ENCODE peak calls at places on chromosomes 16 and 17, in five cellular contexts. U is GM23338, F is HCT116, Q is hepatocyte, G is PC-9. R is an unnamed sample.
A peak's percentile ranks its signal among the peaks of the same experiment; 100 is the strongest.

GRCh38 chr16:48911700-48912099 is 301.7 kb upstream of the N4BP1 start:
- DNase-seq in U (peak; percentile 56), F (peak; percentile 12), Q (no peak), G (no peak), R (no peak)

GRCh38 chr17:3740611-3741073 is 16.9 kb downstream of the HASPIN start:
- DNase-seq in U (no peak), F (no peak), Q (no peak), G (no peak), R (no peak)

GRCh38 chr17:2723505-2723996 is 12.0 kb upstream of the CLUH start:
- DNase-seq in U (peak; percentile 77), F (no peak), Q (no peak), G (peak; percentile 64), R (no peak)

GRCh38 chr17:17712268-17712924 is 31.1 kb downstream of the RAI1 start:
- DNase-seq in U (no peak), F (no peak), Q (peak; percentile 63), G (peak; percentile 49), R (no peak)

GRCh38 chr17:17873450-17873991 is 36.7 kb upstream of the SREBF1 start:
- DNase-seq in U (no peak), F (no peak), Q (no peak), G (no peak), R (no peak)

GRCh38 chr17:157901-158300 is 20.5 kb downstream of the SCGB1C2 start:
- DNase-seq in U (no peak), F (no peak), Q (no peak), G (no peak), R (no peak)

GRCh38 chr16:59973966-59974365 is 1239.8 kb upstream of the GOT2 start:
- DNase-seq in U (no peak), F (no peak), Q (no peak), G (no peak), R (no peak)

GRCh38 chr16:85767569-85767968 is 16.7 kb upstream of the C16orf74 start:
- DNase-seq in U (no peak), F (peak; percentile 67), Q (peak; percentile 48), G (peak; percentile 68), R (no peak)

GRCh38 chr16:29765167-29766032 is 12.7 kb upstream of the ZG16 start:
- DNase-seq in U (no peak), F (peak; percentile 50), Q (peak; percentile 42), G (peak; percentile 67), R (no peak)

GRCh38 chr16:8403978-8404738 is 186.2 kb downstream of the TMEM114 start:
- DNase-seq in U (no peak), F (no peak), Q (no peak), G (no peak), R (no peak)

GRCh38 chr17:2020721-2021120 is 4.4 kb downstream of the RTN4RL1 start:
- DNase-seq in U (no peak), F (no peak), Q (no peak), G (no peak), R (peak; percentile 40)

GRCh38 chr17:60075981-60076380 is 2.7 kb downstream of the HEATR6 start:
- DNase-seq in U (no peak), F (no peak), Q (no peak), G (no peak), R (no peak)

GRCh38 chr17:79715318-79716182 is 15.2 kb upstream of the ENPP7 start:
- DNase-seq in U (no peak), F (no peak), Q (peak; percentile 68), G (no peak), R (no peak)

GRCh38 chr16:90018297-90019200 is 707 bp downstream of the DBNDD1 start:
- DNase-seq in U (peak; percentile 54), F (no peak), Q (peak; percentile 56), G (peak; percentile 46), R (no peak)

GRCh38 chr16:57277586-57277985 is 6.9 kb downstream of the PLLP start:
- DNase-seq in U (no peak), F (peak; percentile 28), Q (no peak), G (peak; percentile 92), R (no peak)

GRCh38 chr17:4604111-4604644 is 19.8 kb downstream of the SMTNL2 start:
- DNase-seq in U (no peak), F (no peak), Q (peak; percentile 86), G (no peak), R (no peak)

GRCh38 chr16:72990003-72990521 is 57.9 kb downstream of the ZFHX3 start:
- DNase-seq in U (peak; percentile 39), F (peak; percentile 31), Q (peak; percentile 53), G (peak; percentile 84), R (no peak)

GRCh38 chr17:62892870-62893338 is 73.1 kb upstream of the TANC2 start:
- DNase-seq in U (peak; percentile 40), F (no peak), Q (peak; percentile 72), G (peak; percentile 70), R (peak; percentile 43)

GRCh38 chr17:53668854-53669253 is 153.9 kb upstream of the KIF2B start:
- DNase-seq in U (no peak), F (no peak), Q (no peak), G (no peak), R (no peak)

GRCh38 chr17:34254651-34255380 is at the start of gene CCL2:
- DNase-seq in U (peak; percentile 85), F (no peak), Q (peak; percentile 84), G (peak; percentile 1), R (no peak)

GRCh38 chr17:6666557-6666956 is 15.0 kb downstream of the C17orf100 start:
- DNase-seq in U (no peak), F (no peak), Q (no peak), G (no peak), R (no peak)

GRCh38 chr17:44978807-44979206 is 10.7 kb upstream of the C1QL1 start:
- DNase-seq in U (no peak), F (no peak), Q (no peak), G (no peak), R (no peak)

GRCh38 chr17:44976198-44976597 is 8.1 kb upstream of the C1QL1 start:
- DNase-seq in U (no peak), F (no peak), Q (no peak), G (no peak), R (no peak)

GRCh38 chr17:44979426-44980273 is 11.5 kb upstream of the C1QL1 start:
- DNase-seq in U (no peak), F (no peak), Q (peak; percentile 63), G (no peak), R (no peak)

GRCh38 chr17:44977740-44978584 is 9.9 kb upstream of the C1QL1 start:
- DNase-seq in U (no peak), F (no peak), Q (no peak), G (no peak), R (no peak)

DNA sequence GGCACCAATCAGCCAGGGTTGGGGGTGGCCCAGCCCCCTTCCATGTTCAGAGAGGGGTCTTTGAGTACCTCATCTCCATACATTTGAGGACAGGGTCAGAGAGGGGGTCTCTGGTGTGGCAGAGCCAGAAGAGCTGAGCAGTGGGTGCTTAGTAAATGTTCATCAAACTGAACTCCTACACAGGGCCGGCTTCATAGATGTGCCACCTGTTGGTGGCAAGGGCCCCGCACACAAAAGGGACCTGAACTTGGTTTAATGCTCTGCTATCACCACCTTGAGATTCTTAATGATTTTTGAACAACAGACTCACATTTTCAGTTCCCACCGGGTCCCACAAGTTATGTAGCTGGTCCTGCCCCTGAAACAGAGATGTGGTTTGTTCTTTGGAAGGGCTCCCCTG is 9.0 kb upstream of the C1QL1 start:
- DNase-seq in U (no peak), F (no peak), Q (no peak), G (no peak), R (peak; percentile 72)
- H3K9me2 ChIP-seq in U (no peaks in the 10 kb centered on the region), F (no peaks in the 10 kb centered on the region), Q (no peaks in the 10 kb centered on the region), G (no peaks in the 10 kb centered on the region), R (no peaks in the 10 kb centered on the region)

GRCh38 chr17:80986046-80986445 is 5.6 kb upstream of the CHMP6 start:
- DNase-seq in U (no peak), F (no peak), Q (no peak), G (no peak), R (no peak)

GRCh38 chr17:80986816-80987480 is 4.7 kb upstream of the CHMP6 start:
- DNase-seq in U (no peak), F (no peak), Q (no peak), G (no peak), R (no peak)

GRCh38 chr17:80983545-80983944 is 8.1 kb upstream of the CHMP6 start:
- DNase-seq in U (no peak), F (no peak), Q (no peak), G (no peak), R (no peak)

GRCh38 chr17:80982426-80982974 is 9.1 kb upstream of the CHMP6 start:
- DNase-seq in U (no peak), F (no peak), Q (no peak), G (no peak), R (no peak)

GRCh38 chr17:80984749-80985148 is 6.9 kb upstream of the CHMP6 start:
- DNase-seq in U (peak; percentile 83), F (peak; percentile 88), Q (peak; percentile 58), G (peak; percentile 48), R (no peak)
- H3K27me3 ChIP-seq in U (no peaks in the 10 kb centered on the region), F (no peaks in the 10 kb centered on the region), Q (no peaks in the 10 kb centered on the region), G (no peaks in the 10 kb centered on the region), R (no peaks in the 10 kb centered on the region)

GRCh38 chr17:81694810-81695209 is 8.4 kb upstream of the MRPL12 start:
- DNase-seq in U (no peak), F (no peak), Q (no peak), G (no peak), R (no peak)

GRCh38 chr17:81695801-81696200 is 7.4 kb upstream of the MRPL12 start:
- DNase-seq in U (no peak), F (no peak), Q (no peak), G (no peak), R (no peak)

GRCh38 chr17:81693491-81694360 is 9.4 kb upstream of the MRPL12 start:
- DNase-seq in U (peak; percentile 69), F (no peak), Q (no peak), G (no peak), R (no peak)

GRCh38 chr17:81697261-81698044 is 5.7 kb upstream of the MRPL12 start:
- DNase-seq in U (no peak), F (no peak), Q (no peak), G (no peak), R (no peak)

DNA sequence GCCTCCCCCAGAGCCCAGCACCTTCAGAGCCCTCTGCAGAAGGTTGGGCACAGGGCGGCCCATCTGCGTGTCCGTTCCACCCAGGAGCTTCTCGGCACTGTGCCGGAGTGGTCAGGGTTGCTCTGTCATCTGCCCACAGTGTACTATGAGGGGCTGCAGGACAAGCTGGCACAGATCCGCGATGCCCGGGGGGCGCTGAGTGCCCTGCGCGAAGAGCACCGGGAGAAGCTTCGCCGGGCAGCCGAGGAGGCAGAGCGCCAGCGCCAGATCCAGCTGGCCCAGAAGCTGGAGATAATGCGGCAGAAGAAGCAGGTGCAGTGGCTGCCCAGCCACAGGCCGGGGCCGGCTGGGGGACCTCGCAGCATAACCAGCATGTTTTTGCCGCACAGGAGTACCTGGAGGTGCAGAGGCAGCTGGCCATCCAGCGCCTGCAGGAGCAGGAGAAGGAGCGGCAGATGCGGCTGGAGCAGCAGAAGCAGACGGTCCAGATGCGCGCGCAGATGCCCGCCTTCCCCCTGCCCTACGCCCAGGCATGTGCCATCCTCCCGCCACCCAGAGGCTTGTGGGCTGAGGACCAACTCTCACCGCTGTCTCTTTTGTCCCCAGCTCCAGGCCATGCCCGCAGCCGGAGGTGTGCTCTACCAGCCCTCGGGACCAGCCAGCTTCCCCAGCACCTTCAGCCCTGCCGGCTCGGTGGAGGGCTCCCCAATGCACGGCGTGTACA is 6.8 kb upstream of the MRPL12 start:
- DNase-seq in U (no peak), F (no peak), Q (no peak), G (no peak), R (no peak)
- H3K9me2 ChIP-seq in U (no peaks in the 10 kb centered on the region), F (no peaks in the 10 kb centered on the region), Q (no peaks in the 10 kb centered on the region), G (no peaks in the 10 kb centered on the region), R (no peaks in the 10 kb centered on the region)

GRCh38 chr16:21276090-21276489 is 2.0 kb downstream of the CRYM start:
- DNase-seq in U (no peak), F (no peak), Q (no peak), G (no peak), R (peak; percentile 83)
- H3K27me3 ChIP-seq in U (peaks cover 18% of the 10 kb centered on the region), F (no peaks in the 10 kb centered on the region), Q (peaks cover 14% of the 10 kb centered on the region), G (peaks cover 70% of the 10 kb centered on the region), R (no peaks in the 10 kb centered on the region)

GRCh38 chr17:47287639-47288038 is 34.0 kb downstream of the ITGB3 start:
- DNase-seq in U (no peak), F (no peak), Q (no peak), G (no peak), R (no peak)
- H3K9me2 ChIP-seq in U (peaks cover 12% of the 10 kb centered on the region), F (no peaks in the 10 kb centered on the region), Q (no peaks in the 10 kb centered on the region), G (no peaks in the 10 kb centered on the region), R (no peaks in the 10 kb centered on the region)